ENCODE peak calls at places on chromosomes 2 and 18, in six cellular contexts. P is GM12891, T is GM12878, K is K562, B is H1, S is HepG2. D is an unnamed sample.

GRCh38 chr2:157247068-157247407 is 10.5 kb upstream of the GALNT5 start:
- DNase-seq in P (no peak), T (no peak), K (no peak), B (no peak), S (no peak), D (no peak)

GRCh38 chr2:72103690-72104089 is 44.0 kb downstream of the CYP26B1 start:
- DNase-seq in P (no peak), T (no peak), K (no peak), B (no peak), S (no peak), D (no peak)

GRCh38 chr18:35775887-35776286 is 194.3 kb downstream of the GALNT1 start:
- DNase-seq in P (no peak), T (no peak), K (no peak), B (no peak), S (no peak), D (no peak)

GRCh38 chr2:196230051-196230450 is 58.7 kb upstream of the STK17B start:
- DNase-seq in P (no peak), T (no peak), K (no peak), B (no peak), S (no peak), D (no peak)

GRCh38 chr18:48308027-48308635 is 101.1 kb downstream of the ZBTB7C start:
- DNase-seq in P (no peak), T (no peak), K (no peak), B (no peak), S (no peak), D (no peak)

GRCh38 chr2:48715956-48716355 is 39.6 kb downstream of the LHCGR start:
- DNase-seq in P (no peak), T (no peak), K (no peak), B (no peak), S (no peak), D (no peak)

GRCh38 chr2:31382452-31383120 is 32.0 kb downstream of the XDH start:
- DNase-seq in P (no peak), T (no peak), K (no peak), B (no peak), S (no peak), D (no peak)

GRCh38 chr2:134679740-134680139 is 39.1 kb downstream of the TMEM163 start:
- DNase-seq in P (no peak), T (no peak), K (peak), B (no peak), S (no peak), D (no peak)

GRCh38 chr2:127790694-127791529 is 20.1 kb downstream of the WDR33 start:
- DNase-seq in P (no peak), T (no peak), K (no peak), B (no peak), S (no peak), D (no peak)

GRCh38 chr18:73688851-73689659 is 458.6 kb downstream of the FBXO15 start:
- DNase-seq in P (no peak), T (peak), K (no peak), B (no peak), S (no peak), D (no peak)

GRCh38 chr2:226611944-226612318 is 187.7 kb downstream of the IRS1 start:
- DNase-seq in P (no peak), T (no peak), K (no peak), B (no peak), S (no peak), D (no peak)

GRCh38 chr2:110099036-110099420 is 16.6 kb downstream of the MALL start:
- DNase-seq in P (no peak), T (no peak), K (no peak), B (no peak), S (no peak), D (no peak)

GRCh38 chr18:50630895-50631294 is 71.0 kb downstream of the MAPK4 start:
- DNase-seq in P (no peak), T (no peak), K (no peak), B (no peak), S (no peak), D (no peak)

GRCh38 chr2:241606186-241606585 is 30.8 kb downstream of the THAP4 start:
- DNase-seq in P (no peak), T (no peak), K (no peak), B (no peak), S (no peak), D (no peak)

GRCh38 chr2:218278531-218279360 is 8.4 kb downstream of the PNKD start:
- DNase-seq in P (no peak), T (no peak), K (no peak), B (no peak), S (no peak), D (no peak)
- TF ChIP-seq POLR2A in P (no peak), T (no peak), K (no peak), B (no peak), S (peak), D (no peak)

DNA sequence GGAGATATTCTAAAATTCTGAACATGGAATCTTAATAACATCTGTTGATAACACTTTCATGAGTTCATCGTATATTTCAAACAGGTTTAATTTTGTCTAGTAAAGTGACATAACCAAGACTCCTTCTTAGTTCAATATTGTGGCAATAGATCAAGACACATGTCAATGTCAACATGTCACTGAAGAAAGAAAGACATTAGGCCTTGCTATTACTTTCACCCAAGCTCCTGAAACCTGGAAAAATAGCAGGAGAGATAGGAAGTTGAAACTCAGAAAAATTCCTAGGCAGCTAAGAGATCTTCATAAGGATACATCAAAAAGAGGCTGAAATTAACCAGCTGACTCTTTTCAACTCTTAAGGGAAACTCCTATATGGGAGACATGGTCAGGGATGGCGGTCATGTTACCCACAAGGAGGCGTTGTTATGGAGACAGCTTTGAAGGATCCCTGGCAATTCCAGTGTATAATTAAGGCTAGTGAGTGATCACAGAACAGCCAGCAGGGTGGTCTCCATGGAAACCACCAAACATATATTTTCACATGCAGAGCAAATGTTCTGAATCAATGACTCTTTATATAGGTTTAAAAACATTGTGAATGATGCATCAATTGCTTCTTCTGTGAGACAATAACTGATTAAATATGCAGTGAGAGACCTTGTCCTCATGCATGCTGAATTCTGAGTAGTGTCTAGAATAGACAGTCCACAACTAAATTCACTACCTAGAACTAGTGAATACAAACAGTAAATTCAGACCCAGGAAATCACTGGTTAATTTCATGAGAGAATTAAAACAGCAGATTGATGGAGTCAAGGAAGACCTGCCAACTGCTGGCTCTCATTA is 115.3 kb upstream of the RIOK3 start:
- DNase-seq in P (no peak), T (no peak), K (no peak), B (no peak), S (peak), D (no peak)
- TF ChIP-seq POLR2AphosphoS5 in P (no peak), T (no peak), K (no peak), B (no peak), S (no peak), D (no peak)

GRCh38 chr2:68463287-68463877 is 3.7 kb downstream of the FBXO48 start:
- DNase-seq in P (no peak), T (no peak), K (peak), B (no peak), S (peak), D (no peak)
- TF ChIP-seq TAF1 in P (no peak), T (no peak), K (no peak), B (no peak), S (no peak), D (no peak)

GRCh38 chr2:158457826-158458616 is 1.3 kb downstream of the PKP4 start:
- DNase-seq in P (peak), T (no peak), K (peak), B (peak), S (peak), D (peak)

GRCh38 chr2:158458617-158458920 is 1.8 kb downstream of the PKP4 start:
- DNase-seq in P (no peak), T (no peak), K (no peak), B (no peak), S (peak), D (no peak)

GRCh38 chr2:158459161-158460003 is 2.6 kb downstream of the PKP4 start:
- DNase-seq in P (no peak), T (no peak), K (no peak), B (no peak), S (peak), D (no peak)

GRCh38 chr2:158457092-158457825 is 507 bp downstream of the PKP4 start:
- DNase-seq in P (peak), T (no peak), K (peak), B (no peak), S (peak), D (peak)

DNA sequence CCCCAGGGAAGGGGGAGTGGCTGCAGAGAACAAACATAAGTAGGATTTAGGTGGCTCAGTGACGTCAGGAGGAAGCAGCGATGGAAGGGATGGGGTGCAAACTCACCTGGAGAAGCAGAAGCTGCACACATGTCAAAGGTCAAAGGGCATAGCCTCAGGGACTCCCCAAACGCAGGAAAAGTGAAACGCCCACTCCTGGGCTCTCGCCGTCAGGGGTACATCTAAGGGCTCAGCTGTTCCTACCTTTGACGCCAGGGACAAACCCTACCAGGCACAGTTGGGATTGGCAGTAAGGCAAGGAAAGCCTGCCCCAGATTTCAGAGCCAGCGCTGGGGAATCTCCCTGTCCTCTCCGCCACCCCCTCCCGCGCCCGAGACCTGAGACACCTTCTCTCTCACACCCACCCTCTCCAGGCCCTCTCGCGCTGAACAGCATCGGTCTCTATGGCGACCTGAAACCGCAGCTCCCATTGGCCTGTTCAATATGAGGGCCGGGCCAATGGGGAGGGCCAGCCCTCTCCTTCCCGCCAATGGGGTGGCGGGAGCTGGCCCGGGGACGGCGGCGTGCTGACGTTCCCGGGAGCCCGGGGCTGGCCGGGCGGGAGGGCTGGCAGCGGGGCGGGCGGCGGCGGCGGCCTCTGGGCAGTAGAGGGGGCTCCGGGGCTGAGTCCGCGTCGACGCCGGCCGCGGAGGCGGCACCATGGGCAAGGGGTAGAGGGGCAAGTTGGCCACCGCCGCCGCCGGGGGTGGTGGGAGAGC is at the start of the genes CCDC148 and PKP4:
- DNase-seq in P (peak), T (peak), K (peak), B (peak), S (peak), D (peak)
- TF ChIP-seq POLR2A in P (no peak), T (peak), K (no peak), B (peak), S (peak), D (no peak)